ENCODE peak calls at places on chromosomes 1 and 21, in seven cellular contexts. One of them, this sample, is unnamed.

GRCh38 chr1:247241687-247242086 is 14.2 kb upstream of the VN1R5 start:
- DNase-seq in kidney epithelial cell: peak
- DNase-seq in foreskin fibroblast: no peak
- DNase-seq in AG04449: no peak
- DNase-seq in fibroblast of pulmonary artery: no peak
- DNase-seq in mucosa of descending colon: no peak
- DNase-seq in SK-N-SH: no peak
- DNase-seq in this sample: no peak

GRCh38 chr1:47936916-47937551 is 60.2 kb downstream of the TRABD2B start:
- DNase-seq in kidney epithelial cell: no peak
- DNase-seq in foreskin fibroblast: no peak
- DNase-seq in AG04449: no peak
- DNase-seq in fibroblast of pulmonary artery: no peak
- DNase-seq in mucosa of descending colon: no peak
- DNase-seq in SK-N-SH: no peak
- DNase-seq in this sample: no peak

GRCh38 chr1:114468710-114469468 is 42.1 kb downstream of the TRIM33 start:
- DNase-seq in kidney epithelial cell: peak
- DNase-seq in foreskin fibroblast: no peak
- DNase-seq in AG04449: no peak
- DNase-seq in fibroblast of pulmonary artery: peak
- DNase-seq in mucosa of descending colon: no peak
- DNase-seq in SK-N-SH: no peak
- DNase-seq in this sample: peak

GRCh38 chr1:99681583-99681982 is 35.7 kb downstream of the PALMD start:
- DNase-seq in kidney epithelial cell: no peak
- DNase-seq in foreskin fibroblast: no peak
- DNase-seq in AG04449: no peak
- DNase-seq in fibroblast of pulmonary artery: peak
- DNase-seq in mucosa of descending colon: no peak
- DNase-seq in SK-N-SH: no peak
- DNase-seq in this sample: peak

GRCh38 chr1:4397196-4397595 is 257.2 kb upstream of the AJAP1 start:
- DNase-seq in kidney epithelial cell: no peak
- DNase-seq in foreskin fibroblast: no peak
- DNase-seq in AG04449: no peak
- DNase-seq in fibroblast of pulmonary artery: no peak
- DNase-seq in mucosa of descending colon: no peak
- DNase-seq in SK-N-SH: no peak
- DNase-seq in this sample: no peak

GRCh38 chr1:24094554-24094953 is 17.4 kb downstream of the MYOM3 start:
- DNase-seq in kidney epithelial cell: no peak
- DNase-seq in foreskin fibroblast: no peak
- DNase-seq in AG04449: no peak
- DNase-seq in fibroblast of pulmonary artery: no peak
- DNase-seq in mucosa of descending colon: no peak
- DNase-seq in SK-N-SH: no peak
- DNase-seq in this sample: no peak

GRCh38 chr1:54846301-54846700 is 40.7 kb downstream of the DHCR24 start:
- DNase-seq in kidney epithelial cell: no peak
- DNase-seq in foreskin fibroblast: no peak
- DNase-seq in AG04449: no peak
- DNase-seq in fibroblast of pulmonary artery: no peak
- DNase-seq in mucosa of descending colon: no peak
- DNase-seq in SK-N-SH: no peak
- DNase-seq in this sample: no peak

GRCh38 chr1:89483010-89483756 is 41.4 kb upstream of the LRRC8B start:
- DNase-seq in kidney epithelial cell: peak
- DNase-seq in foreskin fibroblast: peak
- DNase-seq in AG04449: peak
- DNase-seq in fibroblast of pulmonary artery: peak
- DNase-seq in mucosa of descending colon: peak
- DNase-seq in SK-N-SH: peak
- DNase-seq in this sample: peak

GRCh38 chr1:208731976-208732821 is 488.0 kb upstream of the PLXNA2 start:
- DNase-seq in kidney epithelial cell: peak
- DNase-seq in foreskin fibroblast: no peak
- DNase-seq in AG04449: no peak
- DNase-seq in fibroblast of pulmonary artery: no peak
- DNase-seq in mucosa of descending colon: no peak
- DNase-seq in SK-N-SH: peak
- DNase-seq in this sample: no peak

GRCh38 chr1:208741296-208741695 is 497.1 kb upstream of the PLXNA2 start:
- DNase-seq in kidney epithelial cell: no peak
- DNase-seq in foreskin fibroblast: no peak
- DNase-seq in AG04449: no peak
- DNase-seq in fibroblast of pulmonary artery: no peak
- DNase-seq in mucosa of descending colon: no peak
- DNase-seq in SK-N-SH: no peak
- DNase-seq in this sample: no peak

DNA sequence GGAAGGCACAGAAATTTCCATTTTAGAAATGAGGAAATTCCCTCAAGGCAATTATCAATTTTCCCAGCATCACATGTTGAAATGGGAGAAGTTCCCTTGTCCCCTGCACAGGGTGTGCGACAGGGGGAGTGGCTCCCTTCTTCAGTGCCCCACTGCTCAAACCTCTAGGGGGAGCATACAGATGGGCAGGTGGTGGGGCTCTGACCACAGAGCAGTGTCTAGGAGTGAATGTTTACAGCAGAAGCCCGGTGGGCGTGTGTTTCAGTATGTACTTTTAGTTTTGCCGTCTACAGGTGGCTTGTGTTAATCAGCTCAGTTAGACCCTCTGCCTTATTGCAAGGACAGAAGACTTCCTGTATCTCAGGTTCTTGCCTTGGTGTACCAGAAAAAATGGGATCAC is 493.7 kb upstream of the PLXNA2 start:
- DNase-seq in kidney epithelial cell: no peak
- DNase-seq in foreskin fibroblast: no peak
- DNase-seq in AG04449: no peak
- DNase-seq in fibroblast of pulmonary artery: no peak
- DNase-seq in mucosa of descending colon: no peak
- DNase-seq in SK-N-SH: no peak
- DNase-seq in this sample: no peak
- H3K4me3 ChIP-seq in kidney epithelial cell: no peak
- H3K4me3 ChIP-seq in foreskin fibroblast: no peak
- H3K4me3 ChIP-seq in AG04449: no peak
- H3K4me3 ChIP-seq in fibroblast of pulmonary artery: no peak
- H3K4me3 ChIP-seq in mucosa of descending colon: no peak
- H3K4me3 ChIP-seq in SK-N-SH: no peak
- H3K4me3 ChIP-seq in this sample: no peak

DNA sequence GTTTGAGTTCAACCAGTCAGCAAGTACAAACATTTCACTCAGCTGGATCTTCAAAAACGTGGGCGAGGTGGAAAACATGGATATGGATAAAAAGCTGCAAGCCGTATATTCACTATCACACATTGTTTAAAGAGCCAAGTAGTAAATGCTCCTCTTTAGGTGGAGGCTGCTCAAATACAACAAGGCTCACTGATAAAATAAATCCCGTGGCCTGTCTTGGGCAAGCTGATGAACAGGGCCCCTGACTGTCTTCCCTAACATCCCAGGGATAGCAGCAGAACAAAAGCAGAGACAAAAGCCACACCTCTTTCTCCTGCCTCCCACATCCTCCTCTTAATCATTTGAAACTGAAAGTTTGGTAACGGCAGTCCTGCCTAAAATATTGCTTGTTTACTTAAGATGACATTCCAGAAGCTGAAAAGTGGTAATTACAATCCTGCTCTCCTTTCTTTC is 357.7 kb downstream of the TTLL7 start:
- DNase-seq in kidney epithelial cell: no peak
- DNase-seq in foreskin fibroblast: peak
- DNase-seq in AG04449: no peak
- DNase-seq in fibroblast of pulmonary artery: peak
- DNase-seq in mucosa of descending colon: no peak
- DNase-seq in SK-N-SH: peak
- DNase-seq in this sample: peak
- TF ChIP-seq CTCF in kidney epithelial cell: no peak
- TF ChIP-seq CTCF in foreskin fibroblast: no peak
- TF ChIP-seq CTCF in AG04449: no peak
- TF ChIP-seq CTCF in fibroblast of pulmonary artery: no peak
- TF ChIP-seq CTCF in mucosa of descending colon: no peak
- TF ChIP-seq CTCF in SK-N-SH: no peak
- TF ChIP-seq CTCF in this sample: no peak

DNA sequence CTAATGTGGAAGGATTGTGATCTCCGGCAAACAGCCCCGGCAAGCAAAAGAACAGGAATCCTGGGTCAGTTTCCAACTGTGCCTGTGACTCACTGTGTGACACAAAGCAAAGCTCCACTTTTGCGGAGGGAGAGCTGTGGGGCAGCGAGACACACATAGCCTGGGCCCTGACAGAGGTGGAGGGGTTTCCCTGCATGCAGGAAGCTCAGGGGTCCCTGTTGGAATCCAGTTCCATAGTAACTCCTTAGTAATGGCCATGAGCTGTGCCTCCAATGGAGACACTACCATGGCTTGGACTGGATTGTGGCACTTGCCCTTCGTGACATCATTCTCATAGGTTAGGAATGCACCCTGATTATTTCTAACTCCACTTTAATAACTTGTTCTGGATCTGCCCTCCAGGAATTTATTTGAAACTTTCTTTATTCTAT is 47.0 kb upstream of the ATF3 start:
- DNase-seq in kidney epithelial cell: peak
- DNase-seq in foreskin fibroblast: peak
- DNase-seq in AG04449: no peak
- DNase-seq in fibroblast of pulmonary artery: peak
- DNase-seq in mucosa of descending colon: no peak
- DNase-seq in SK-N-SH: no peak
- DNase-seq in this sample: peak
- H3K4me3 ChIP-seq in kidney epithelial cell: no peak
- H3K4me3 ChIP-seq in foreskin fibroblast: no peak
- H3K4me3 ChIP-seq in AG04449: no peak
- H3K4me3 ChIP-seq in fibroblast of pulmonary artery: no peak
- H3K4me3 ChIP-seq in mucosa of descending colon: no peak
- H3K4me3 ChIP-seq in SK-N-SH: no peak
- H3K4me3 ChIP-seq in this sample: no peak

GRCh38 chr21:34513109-34513675 is 1.2 kb upstream of the KCNE1 start:
- DNase-seq in kidney epithelial cell: no peak
- DNase-seq in foreskin fibroblast: no peak
- DNase-seq in AG04449: no peak
- DNase-seq in fibroblast of pulmonary artery: peak
- DNase-seq in mucosa of descending colon: no peak
- DNase-seq in SK-N-SH: no peak
- DNase-seq in this sample: peak

GRCh38 chr21:34511154-34511553 is 856 bp downstream of the KCNE1 start:
- DNase-seq in kidney epithelial cell: no peak
- DNase-seq in foreskin fibroblast: no peak
- DNase-seq in AG04449: no peak
- DNase-seq in fibroblast of pulmonary artery: no peak
- DNase-seq in mucosa of descending colon: no peak
- DNase-seq in SK-N-SH: no peak
- DNase-seq in this sample: peak

GRCh38 chr21:34511787-34512451 is at the start of gene KCNE1:
- DNase-seq in kidney epithelial cell: no peak
- DNase-seq in foreskin fibroblast: peak
- DNase-seq in AG04449: no peak
- DNase-seq in fibroblast of pulmonary artery: peak
- DNase-seq in mucosa of descending colon: no peak
- DNase-seq in SK-N-SH: no peak
- DNase-seq in this sample: peak

GRCh38 chr21:34510148-34511142 is 1.6 kb downstream of the KCNE1 start:
- DNase-seq in kidney epithelial cell: no peak
- DNase-seq in foreskin fibroblast: peak
- DNase-seq in AG04449: no peak
- DNase-seq in fibroblast of pulmonary artery: peak
- DNase-seq in mucosa of descending colon: peak
- DNase-seq in SK-N-SH: peak
- DNase-seq in this sample: peak

GRCh38 chr21:34509151-34509550 is 2.9 kb downstream of the KCNE1 start:
- DNase-seq in kidney epithelial cell: no peak
- DNase-seq in foreskin fibroblast: no peak
- DNase-seq in AG04449: no peak
- DNase-seq in fibroblast of pulmonary artery: no peak
- DNase-seq in mucosa of descending colon: no peak
- DNase-seq in SK-N-SH: no peak
- DNase-seq in this sample: no peak
- TF ChIP-seq CTCF in kidney epithelial cell: no peak
- TF ChIP-seq CTCF in foreskin fibroblast: peak
- TF ChIP-seq CTCF in AG04449: no peak
- TF ChIP-seq CTCF in fibroblast of pulmonary artery: peak
- TF ChIP-seq CTCF in mucosa of descending colon: no peak
- TF ChIP-seq CTCF in SK-N-SH: peak
- TF ChIP-seq CTCF in this sample: peak

DNA sequence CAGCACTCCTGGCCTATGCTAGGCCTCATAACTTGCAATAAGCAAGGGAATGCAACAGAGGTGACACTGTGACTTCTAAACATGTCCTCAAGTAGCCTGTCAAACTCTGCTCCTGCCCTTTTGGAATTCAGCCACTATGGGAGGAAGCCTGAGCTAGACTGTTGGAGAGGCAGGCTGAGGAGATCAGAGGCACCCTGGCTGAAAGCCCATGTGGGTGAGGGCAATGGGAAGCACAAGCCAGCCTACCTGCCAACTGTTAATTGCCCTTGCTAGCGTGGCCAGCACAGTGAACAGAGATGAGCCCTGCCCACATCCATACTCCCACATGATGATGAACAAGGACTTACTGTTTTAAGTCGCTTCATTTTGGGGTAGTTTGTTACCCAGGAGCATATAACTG is 17.7 kb downstream of the GNB1 start:
- DNase-seq in kidney epithelial cell: no peak
- DNase-seq in foreskin fibroblast: no peak
- DNase-seq in AG04449: no peak
- DNase-seq in fibroblast of pulmonary artery: no peak
- DNase-seq in mucosa of descending colon: peak
- DNase-seq in SK-N-SH: no peak
- DNase-seq in this sample: no peak
- H3K4me3 ChIP-seq in kidney epithelial cell: no peak
- H3K4me3 ChIP-seq in foreskin fibroblast: no peak
- H3K4me3 ChIP-seq in AG04449: no peak
- H3K4me3 ChIP-seq in fibroblast of pulmonary artery: no peak
- H3K4me3 ChIP-seq in mucosa of descending colon: no peak
- H3K4me3 ChIP-seq in SK-N-SH: no peak
- H3K4me3 ChIP-seq in this sample: no peak

DNA sequence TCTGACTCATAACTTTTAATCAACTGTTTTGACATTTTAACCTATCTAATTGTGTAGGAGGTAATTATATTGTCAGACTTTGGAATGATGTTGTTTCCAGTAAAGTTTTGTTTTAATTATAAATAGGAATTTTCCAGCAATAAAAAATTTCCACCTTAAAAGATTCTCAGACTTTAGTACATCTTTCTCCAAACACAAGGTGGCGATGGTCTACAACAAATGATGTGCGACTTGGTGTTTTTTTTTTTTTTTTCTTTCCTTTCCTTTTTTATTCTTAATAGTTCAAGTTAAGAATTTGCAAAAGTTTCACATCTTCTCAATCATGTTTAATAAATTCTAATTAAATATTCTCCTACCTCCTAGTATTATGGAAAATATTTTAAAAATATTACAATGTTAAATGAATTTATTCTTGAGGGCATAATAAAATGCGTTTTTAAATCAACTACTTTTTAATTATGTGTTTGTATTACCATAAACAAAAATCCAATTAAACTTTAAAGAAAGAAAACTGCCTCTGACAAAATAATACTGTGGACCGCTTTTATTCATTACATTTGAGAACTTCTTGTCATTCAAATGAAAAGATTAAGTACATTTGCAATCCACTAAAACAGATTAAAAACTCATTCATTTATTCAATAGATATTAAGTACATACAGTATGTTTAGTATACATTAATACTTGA is 4.4 kb upstream of the ADAMTS1 start:
- DNase-seq in kidney epithelial cell: no peak
- DNase-seq in foreskin fibroblast: no peak
- DNase-seq in AG04449: no peak
- DNase-seq in fibroblast of pulmonary artery: peak
- DNase-seq in mucosa of descending colon: no peak
- DNase-seq in SK-N-SH: peak
- DNase-seq in this sample: peak
- TF ChIP-seq CTCF in kidney epithelial cell: peak
- TF ChIP-seq CTCF in foreskin fibroblast: peak
- TF ChIP-seq CTCF in AG04449: peak
- TF ChIP-seq CTCF in fibroblast of pulmonary artery: peak
- TF ChIP-seq CTCF in mucosa of descending colon: peak
- TF ChIP-seq CTCF in SK-N-SH: peak
- TF ChIP-seq CTCF in this sample: peak

GRCh38 chr1:31661856-31662255 is 17.2 kb upstream of the PEF1 start:
- DNase-seq in kidney epithelial cell: no peak
- DNase-seq in foreskin fibroblast: no peak
- DNase-seq in AG04449: no peak
- DNase-seq in fibroblast of pulmonary artery: no peak
- DNase-seq in mucosa of descending colon: no peak
- DNase-seq in SK-N-SH: no peak
- DNase-seq in this sample: no peak
- H3K4me3 ChIP-seq in kidney epithelial cell: no peak
- H3K4me3 ChIP-seq in foreskin fibroblast: no peak
- H3K4me3 ChIP-seq in AG04449: no peak
- H3K4me3 ChIP-seq in fibroblast of pulmonary artery: no peak
- H3K4me3 ChIP-seq in mucosa of descending colon: no peak
- H3K4me3 ChIP-seq in SK-N-SH: no peak
- H3K4me3 ChIP-seq in this sample: no peak

This sample was measured in cardiac fibroblast.